ENCODE peak calls at places on chromosome 15, in nine cellular contexts. D is fibroblast of lung, L is heart right ventricle, P is adrenal gland, J is right cardiac atrium, V is thoracic aorta, O is A549, H is stomach, A is cardiac muscle cell. M is an unnamed sample.

GRCh38 chr15:45710657-45711056 is 75.8 kb downstream of the SQOR start:
- DNase-seq in D (no peak), L (no peak), P (no peak), J (no peak), V (no peak), O (no peak), H (no peak), A (peak; percentile 45), M (peak; percentile 30)

GRCh38 chr15:89361451-89362202 is 27.0 kb upstream of the POLG start:
- DNase-seq in D (peak; percentile 55), L (peak; percentile 70), P (peak; percentile 78), J (peak; percentile 89), V (no peak), O (peak; percentile 66), H (peak; percentile 59), A (peak; percentile 92), M (peak; percentile 89)

GRCh38 chr15:95394186-95395067 is 936.1 kb upstream of the NR2F2 start:
- DNase-seq in D (peak; percentile 70), L (no peak), P (no peak), J (no peak), V (no peak), O (no peak), H (no peak), A (no peak), M (no peak)

GRCh38 chr15:63502843-63503738 is 1.3 kb upstream of the USP3 start:
- DNase-seq in D (peak; percentile 92), L (peak; percentile 83), P (peak; percentile 91), J (peak; percentile 95), V (peak; percentile 62), O (peak; percentile 99), H (peak; percentile 96), A (peak; percentile 40), M (peak; percentile 95)

GRCh38 chr15:101124731-101125558 is 126.9 kb downstream of the CHSY1 start:
- DNase-seq in D (peak; percentile 99), L (no peak), P (no peak), J (peak; percentile 8), V (no peak), O (no peak), H (no peak), A (no peak), M (no peak)

GRCh38 chr15:71295242-71296031 is 180.2 kb downstream of the THSD4 start:
- DNase-seq in D (peak; percentile 100), L (no peak), P (no peak), J (no peak), V (no peak), O (peak; percentile 99), H (no peak), A (no peak), M (peak; percentile 56)

GRCh38 chr15:32959077-32959476 is 235.4 kb downstream of the FMN1 start:
- DNase-seq in D (peak; percentile 93), L (no peak), P (no peak), J (no peak), V (no peak), O (no peak), H (no peak), A (no peak), M (no peak)

GRCh38 chr15:33975023-33975565 is 6.8 kb downstream of the CHRM5 start:
- DNase-seq in D (no peak), L (no peak), P (no peak), J (no peak), V (no peak), O (peak; percentile 14), H (no peak), A (no peak), M (no peak)

GRCh38 chr15:49720221-49720620 is 99.4 kb downstream of the DTWD1 start:
- DNase-seq in D (no peak), L (no peak), P (no peak), J (no peak), V (no peak), O (no peak), H (no peak), A (no peak), M (no peak)

GRCh38 chr15:69474846-69475455 is 22.3 kb downstream of the RPLP1 start:
- DNase-seq in D (no peak), L (no peak), P (no peak), J (no peak), V (no peak), O (peak; percentile 52), H (peak; percentile 55), A (no peak), M (no peak)

GRCh38 chr15:99979371-99979770 is 246.1 kb upstream of the LYSMD4 start:
- DNase-seq in D (no peak), L (no peak), P (no peak), J (no peak), V (no peak), O (no peak), H (no peak), A (no peak), M (no peak)

GRCh38 chr15:99977945-99978344 is 244.7 kb upstream of the LYSMD4 start:
- DNase-seq in D (no peak), L (no peak), P (no peak), J (no peak), V (no peak), O (no peak), H (no peak), A (no peak), M (no peak)

GRCh38 chr15:99978426-99978825 is 245.2 kb upstream of the LYSMD4 start:
- DNase-seq in D (no peak), L (no peak), P (no peak), J (no peak), V (no peak), O (no peak), H (no peak), A (no peak), M (no peak)

GRCh38 chr15:99976000-99976399 is 242.8 kb upstream of the LYSMD4 start:
- DNase-seq in D (no peak), L (no peak), P (no peak), J (no peak), V (no peak), O (no peak), H (no peak), A (no peak), M (no peak)

DNA sequence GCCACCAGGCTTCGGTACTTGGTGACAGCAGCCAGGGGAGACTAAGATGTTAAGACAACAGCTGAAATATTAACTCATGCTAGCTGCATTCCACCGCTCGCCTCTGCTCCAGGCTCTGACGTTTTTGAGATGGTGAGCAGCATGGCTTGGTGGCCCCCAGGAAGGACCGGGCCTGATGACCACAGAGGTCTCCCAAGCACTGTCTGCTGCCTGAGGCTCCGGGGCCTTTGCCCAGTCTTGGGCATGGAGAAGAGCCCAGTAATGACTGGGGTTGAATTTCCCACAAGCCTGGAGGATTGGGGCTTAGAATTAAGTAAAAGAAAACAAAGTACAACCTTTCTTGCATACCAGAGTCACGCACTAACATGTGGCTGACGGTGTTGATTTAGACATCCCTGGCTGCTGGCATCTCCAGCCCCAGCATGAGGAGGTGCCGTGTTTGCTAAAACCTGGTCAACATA is 243.6 kb upstream of the LYSMD4 start:
- DNase-seq in D (peak; percentile 71), L (no peak), P (no peak), J (no peak), V (no peak), O (peak; percentile 28), H (no peak), A (no peak), M (peak; percentile 43)
- H3K9me3 ChIP-seq in D (no peaks in the 10 kb centered on the region), L (no peaks in the 10 kb centered on the region), P (no peaks in the 10 kb centered on the region), J (no peaks in the 10 kb centered on the region), V (no peaks in the 10 kb centered on the region), O (no peaks in the 10 kb centered on the region), H (no peaks in the 10 kb centered on the region), A (no peaks in the 10 kb centered on the region), M (no peaks in the 10 kb centered on the region)

DNA sequence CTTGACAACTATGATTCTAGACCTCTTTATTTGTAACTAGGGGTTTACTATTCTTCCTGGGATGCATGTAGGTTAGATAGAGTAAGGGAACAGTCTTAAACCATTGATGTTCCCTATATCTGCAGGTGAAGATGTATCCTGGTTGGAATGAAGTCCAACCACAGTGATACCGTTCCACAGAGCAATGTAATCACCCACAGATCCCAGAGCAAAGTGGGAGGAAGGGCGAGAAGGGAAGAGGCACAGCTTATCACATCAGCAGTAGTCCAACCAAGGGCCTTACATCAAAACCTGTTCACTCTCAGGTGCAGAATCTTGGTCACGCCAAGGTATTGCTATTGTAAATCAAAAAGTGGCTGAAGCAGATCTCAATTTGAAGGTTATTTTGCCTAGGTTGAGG is 61.8 kb upstream of the LIPC start:
- DNase-seq in D (no peak), L (no peak), P (no peak), J (no peak), V (no peak), O (no peak), H (no peak), A (no peak), M (no peak)
- H3K9me3 ChIP-seq in D (no peaks in the 10 kb centered on the region), L (no peaks in the 10 kb centered on the region), P (no peaks in the 10 kb centered on the region), J (no peaks in the 10 kb centered on the region), V (no peaks in the 10 kb centered on the region), O (no peaks in the 10 kb centered on the region), H (no peaks in the 10 kb centered on the region), A (no peaks in the 10 kb centered on the region), M (peaks cover 6% of the 10 kb centered on the region)

GRCh38 chr15:39613861-39614260 is 33.0 kb downstream of the THBS1 start:
- DNase-seq in D (no peak), L (no peak), P (no peak), J (no peak), V (no peak), O (no peak), H (no peak), A (no peak), M (no peak)
- H3K9me3 ChIP-seq in D (no peaks in the 10 kb centered on the region), L (peaks cover 2% of the 10 kb centered on the region), P (no peaks in the 10 kb centered on the region), J (no peaks in the 10 kb centered on the region), V (peaks cover 26% of the 10 kb centered on the region), O (peaks cover 4% of the 10 kb centered on the region), H (peaks cover 15% of the 10 kb centered on the region), A (no peaks in the 10 kb centered on the region), M (peaks cover 17% of the 10 kb centered on the region)

GRCh38 chr15:99644913-99645549 is 79.2 kb downstream of the MEF2A start:
- DNase-seq in D (no peak), L (no peak), P (no peak), J (no peak), V (no peak), O (no peak), H (no peak), A (peak; percentile 12), M (no peak)
- H3K9me3 ChIP-seq in D (no peaks in the 10 kb centered on the region), L (no peaks in the 10 kb centered on the region), P (no peaks in the 10 kb centered on the region), J (no peaks in the 10 kb centered on the region), V (no peaks in the 10 kb centered on the region), O (peaks cover 6% of the 10 kb centered on the region), H (no peaks in the 10 kb centered on the region), A (no peaks in the 10 kb centered on the region), M (peaks cover 3% of the 10 kb centered on the region)